ENCODE peak calls at places on chromosomes 13 and 19, in nine cellular contexts. One of them, this sample, is unnamed.
A peak's percentile ranks its signal among the peaks of the same experiment; 100 is the strongest.

GRCh38 chr19:48844472-48844871 is 8.2 kb upstream of the HSD17B14 start:
- DNase-seq in caudate nucleus: no peak
- DNase-seq in right cardiac atrium: no peak
- DNase-seq in coronary artery: no peak
- DNase-seq in kidney: no peak
- DNase-seq in cardiac muscle cell: peak; percentile 43
- DNase-seq in RWPE1: peak; percentile 50
- DNase-seq in substantia nigra: no peak
- DNase-seq in uterus: no peak
- DNase-seq in this sample: no peak

GRCh38 chr13:113853518-113854237 is 10.2 kb downstream of the GAS6 start:
- DNase-seq in caudate nucleus: no peak
- DNase-seq in right cardiac atrium: peak; percentile 63
- DNase-seq in coronary artery: peak; percentile 71
- DNase-seq in kidney: peak; percentile 75
- DNase-seq in cardiac muscle cell: peak; percentile 35
- DNase-seq in RWPE1: no peak
- DNase-seq in substantia nigra: no peak
- DNase-seq in uterus: peak; percentile 23
- DNase-seq in this sample: no peak

GRCh38 chr13:113820813-113821651 is 42.8 kb downstream of the GAS6 start:
- DNase-seq in caudate nucleus: no peak
- DNase-seq in right cardiac atrium: peak; percentile 89
- DNase-seq in coronary artery: peak; percentile 89
- DNase-seq in kidney: no peak
- DNase-seq in cardiac muscle cell: peak; percentile 94
- DNase-seq in RWPE1: peak; percentile 87
- DNase-seq in substantia nigra: peak; percentile 31
- DNase-seq in uterus: peak; percentile 87
- DNase-seq in this sample: peak; percentile 87

GRCh38 chr13:59665736-59666135 is 498.0 kb downstream of the DIAPH3 start:
- DNase-seq in caudate nucleus: no peak
- DNase-seq in right cardiac atrium: no peak
- DNase-seq in coronary artery: no peak
- DNase-seq in kidney: no peak
- DNase-seq in cardiac muscle cell: peak; percentile 69
- DNase-seq in RWPE1: no peak
- DNase-seq in substantia nigra: no peak
- DNase-seq in uterus: no peak
- DNase-seq in this sample: no peak

GRCh38 chr13:40666058-40666904 is at the start of gene FOXO1:
- DNase-seq in caudate nucleus: peak; percentile 37
- DNase-seq in right cardiac atrium: peak; percentile 97
- DNase-seq in coronary artery: peak; percentile 89
- DNase-seq in kidney: peak; percentile 96
- DNase-seq in cardiac muscle cell: peak; percentile 94
- DNase-seq in RWPE1: peak; percentile 99
- DNase-seq in substantia nigra: peak; percentile 82
- DNase-seq in uterus: peak; percentile 94
- DNase-seq in this sample: peak; percentile 81

GRCh38 chr19:17893766-17894165 is 22.0 kb downstream of the SLC5A5 start:
- DNase-seq in caudate nucleus: no peak
- DNase-seq in right cardiac atrium: no peak
- DNase-seq in coronary artery: no peak
- DNase-seq in kidney: no peak
- DNase-seq in cardiac muscle cell: no peak
- DNase-seq in RWPE1: no peak
- DNase-seq in substantia nigra: no peak
- DNase-seq in uterus: no peak
- DNase-seq in this sample: no peak

GRCh38 chr19:4744451-4745170 is 21.0 kb upstream of the DPP9 start:
- DNase-seq in caudate nucleus: no peak
- DNase-seq in right cardiac atrium: peak; percentile 53
- DNase-seq in coronary artery: no peak
- DNase-seq in kidney: no peak
- DNase-seq in cardiac muscle cell: peak; percentile 97
- DNase-seq in RWPE1: peak; percentile 74
- DNase-seq in substantia nigra: no peak
- DNase-seq in uterus: peak; percentile 79
- DNase-seq in this sample: no peak

GRCh38 chr13:98869408-98870090 is 108.3 kb downstream of the DOCK9 start:
- DNase-seq in caudate nucleus: no peak
- DNase-seq in right cardiac atrium: peak; percentile 59
- DNase-seq in coronary artery: no peak
- DNase-seq in kidney: no peak
- DNase-seq in cardiac muscle cell: peak; percentile 27
- DNase-seq in RWPE1: no peak
- DNase-seq in substantia nigra: no peak
- DNase-seq in uterus: no peak
- DNase-seq in this sample: no peak

GRCh38 chr19:24069907-24070657 is 16.9 kb upstream of the ZNF254 start:
- DNase-seq in caudate nucleus: no peak
- DNase-seq in right cardiac atrium: no peak
- DNase-seq in coronary artery: no peak
- DNase-seq in kidney: no peak
- DNase-seq in cardiac muscle cell: no peak
- DNase-seq in RWPE1: no peak
- DNase-seq in substantia nigra: no peak
- DNase-seq in uterus: no peak
- DNase-seq in this sample: no peak

GRCh38 chr13:113172419-113172926 is 14.0 kb downstream of the PROZ start:
- DNase-seq in caudate nucleus: no peak
- DNase-seq in right cardiac atrium: no peak
- DNase-seq in coronary artery: no peak
- DNase-seq in kidney: no peak
- DNase-seq in cardiac muscle cell: no peak
- DNase-seq in RWPE1: no peak
- DNase-seq in substantia nigra: no peak
- DNase-seq in uterus: no peak
- DNase-seq in this sample: no peak

GRCh38 chr19:38264486-38265212 is at the start of gene SPINT2:
- DNase-seq in caudate nucleus: no peak
- DNase-seq in right cardiac atrium: peak; percentile 73
- DNase-seq in coronary artery: no peak
- DNase-seq in kidney: no peak
- DNase-seq in cardiac muscle cell: no peak
- DNase-seq in RWPE1: peak; percentile 34
- DNase-seq in substantia nigra: no peak
- DNase-seq in uterus: no peak
- DNase-seq in this sample: peak; percentile 50

GRCh38 chr19:41746593-41747227 is 8.6 kb upstream of the CEACAM6 start:
- DNase-seq in caudate nucleus: no peak
- DNase-seq in right cardiac atrium: no peak
- DNase-seq in coronary artery: no peak
- DNase-seq in kidney: no peak
- DNase-seq in cardiac muscle cell: peak; percentile 67
- DNase-seq in RWPE1: peak; percentile 57
- DNase-seq in substantia nigra: no peak
- DNase-seq in uterus: no peak
- DNase-seq in this sample: no peak

GRCh38 chr19:16397791-16398529 is 73.3 kb downstream of the KLF2 start:
- DNase-seq in caudate nucleus: no peak
- DNase-seq in right cardiac atrium: no peak
- DNase-seq in coronary artery: no peak
- DNase-seq in kidney: peak; percentile 49
- DNase-seq in cardiac muscle cell: no peak
- DNase-seq in RWPE1: no peak
- DNase-seq in substantia nigra: no peak
- DNase-seq in uterus: no peak
- DNase-seq in this sample: no peak

GRCh38 chr13:51494151-51494550 is 41.3 kb upstream of the INTS6 start:
- DNase-seq in caudate nucleus: no peak
- DNase-seq in right cardiac atrium: no peak
- DNase-seq in coronary artery: no peak
- DNase-seq in kidney: no peak
- DNase-seq in cardiac muscle cell: peak; percentile 25
- DNase-seq in RWPE1: no peak
- DNase-seq in substantia nigra: no peak
- DNase-seq in uterus: no peak
- DNase-seq in this sample: no peak
- H3K27ac ChIP-seq in caudate nucleus: no peak overlapping the region
- H3K27ac ChIP-seq in right cardiac atrium: no peak overlapping the region
- H3K27ac ChIP-seq in coronary artery: no peak overlapping the region
- H3K27ac ChIP-seq in kidney: no peak overlapping the region
- H3K27ac ChIP-seq in cardiac muscle cell: no peak overlapping the region
- H3K27ac ChIP-seq in RWPE1: no peak overlapping the region
- H3K27ac ChIP-seq in substantia nigra: no peak overlapping the region
- H3K27ac ChIP-seq in uterus: no peak overlapping the region
- H3K27ac ChIP-seq in this sample: no peak overlapping the region

GRCh38 chr19:13079542-13079986 is 23.1 kb downstream of the LYL1 start:
- DNase-seq in caudate nucleus: no peak
- DNase-seq in right cardiac atrium: peak; percentile 88
- DNase-seq in coronary artery: no peak
- DNase-seq in kidney: no peak
- DNase-seq in cardiac muscle cell: peak; percentile 61
- DNase-seq in RWPE1: no peak
- DNase-seq in substantia nigra: no peak
- DNase-seq in uterus: peak; percentile 83
- DNase-seq in this sample: no peak
- H3K27ac ChIP-seq in caudate nucleus: peak overlapping the region; percentile 91
- H3K27ac ChIP-seq in right cardiac atrium: peak overlapping the region; percentile 65
- H3K27ac ChIP-seq in coronary artery: peak overlapping the region; percentile 78
- H3K27ac ChIP-seq in kidney: no peak overlapping the region
- H3K27ac ChIP-seq in cardiac muscle cell: no peak overlapping the region
- H3K27ac ChIP-seq in RWPE1: peak overlapping the region; percentile 69
- H3K27ac ChIP-seq in substantia nigra: peak overlapping the region; percentile 94
- H3K27ac ChIP-seq in uterus: peak overlapping the region; percentile 93
- H3K27ac ChIP-seq in this sample: peak overlapping the region; percentile 100

GRCh38 chr13:67145950-67146349 is 84.2 kb downstream of the PCDH9 start:
- DNase-seq in caudate nucleus: no peak
- DNase-seq in right cardiac atrium: no peak
- DNase-seq in coronary artery: no peak
- DNase-seq in kidney: no peak
- DNase-seq in cardiac muscle cell: no peak
- DNase-seq in RWPE1: no peak
- DNase-seq in substantia nigra: no peak
- DNase-seq in uterus: no peak
- DNase-seq in this sample: no peak
- H3K27ac ChIP-seq in caudate nucleus: no peak overlapping the region
- H3K27ac ChIP-seq in right cardiac atrium: no peak overlapping the region
- H3K27ac ChIP-seq in coronary artery: no peak overlapping the region
- H3K27ac ChIP-seq in kidney: no peak overlapping the region
- H3K27ac ChIP-seq in cardiac muscle cell: no peak overlapping the region
- H3K27ac ChIP-seq in RWPE1: no peak overlapping the region
- H3K27ac ChIP-seq in substantia nigra: no peak overlapping the region
- H3K27ac ChIP-seq in uterus: no peak overlapping the region
- H3K27ac ChIP-seq in this sample: peak overlapping the region; percentile 66

GRCh38 chr13:66888698-66889097 is 341.4 kb downstream of the PCDH9 start:
- DNase-seq in caudate nucleus: no peak
- DNase-seq in right cardiac atrium: no peak
- DNase-seq in coronary artery: no peak
- DNase-seq in kidney: no peak
- DNase-seq in cardiac muscle cell: no peak
- DNase-seq in RWPE1: no peak
- DNase-seq in substantia nigra: no peak
- DNase-seq in uterus: no peak
- DNase-seq in this sample: no peak

GRCh38 chr13:66887088-66887487 is 343.0 kb downstream of the PCDH9 start:
- DNase-seq in caudate nucleus: no peak
- DNase-seq in right cardiac atrium: no peak
- DNase-seq in coronary artery: no peak
- DNase-seq in kidney: no peak
- DNase-seq in cardiac muscle cell: peak; percentile 65
- DNase-seq in RWPE1: no peak
- DNase-seq in substantia nigra: no peak
- DNase-seq in uterus: no peak
- DNase-seq in this sample: no peak

GRCh38 chr13:66886248-66886647 is 343.9 kb downstream of the PCDH9 start:
- DNase-seq in caudate nucleus: no peak
- DNase-seq in right cardiac atrium: no peak
- DNase-seq in coronary artery: no peak
- DNase-seq in kidney: no peak
- DNase-seq in cardiac muscle cell: no peak
- DNase-seq in RWPE1: no peak
- DNase-seq in substantia nigra: no peak
- DNase-seq in uterus: no peak
- DNase-seq in this sample: no peak
- H3K27ac ChIP-seq in caudate nucleus: peak overlapping the region; percentile 72
- H3K27ac ChIP-seq in right cardiac atrium: no peak overlapping the region
- H3K27ac ChIP-seq in coronary artery: no peak overlapping the region
- H3K27ac ChIP-seq in kidney: peak overlapping the region; percentile 6
- H3K27ac ChIP-seq in cardiac muscle cell: no peak overlapping the region
- H3K27ac ChIP-seq in RWPE1: no peak overlapping the region
- H3K27ac ChIP-seq in substantia nigra: peak overlapping the region; percentile 86
- H3K27ac ChIP-seq in uterus: no peak overlapping the region
- H3K27ac ChIP-seq in this sample: peak overlapping the region; percentile 81

DNA sequence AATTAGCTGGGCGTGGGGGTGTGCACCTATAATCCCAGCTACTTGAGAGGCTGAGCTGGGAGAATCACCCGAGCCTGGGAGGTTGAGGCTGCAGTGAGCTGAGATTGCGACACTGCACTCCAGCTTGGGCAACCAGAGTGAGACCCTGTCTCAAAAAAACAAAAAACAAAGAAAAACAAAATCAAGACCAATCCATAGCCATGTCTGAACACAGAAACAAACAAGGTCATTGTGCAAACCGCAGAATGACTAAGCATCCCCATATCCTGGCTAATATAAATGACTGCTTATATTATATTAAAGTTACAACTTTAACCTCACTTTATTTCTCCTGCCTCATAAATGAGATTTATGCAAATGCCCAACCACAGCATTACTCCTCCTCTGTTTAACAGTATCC is 2.3 kb upstream of the LYPD3 start:
- DNase-seq in caudate nucleus: no peak
- DNase-seq in right cardiac atrium: no peak
- DNase-seq in coronary artery: no peak
- DNase-seq in kidney: no peak
- DNase-seq in cardiac muscle cell: peak; percentile 50
- DNase-seq in RWPE1: peak; percentile 36
- DNase-seq in substantia nigra: no peak
- DNase-seq in uterus: no peak
- DNase-seq in this sample: no peak
- H3K27ac ChIP-seq in caudate nucleus: no peak overlapping the region
- H3K27ac ChIP-seq in right cardiac atrium: no peak overlapping the region
- H3K27ac ChIP-seq in coronary artery: no peak overlapping the region
- H3K27ac ChIP-seq in kidney: no peak overlapping the region
- H3K27ac ChIP-seq in cardiac muscle cell: no peak overlapping the region
- H3K27ac ChIP-seq in RWPE1: peak overlapping the region; percentile 79
- H3K27ac ChIP-seq in substantia nigra: no peak overlapping the region
- H3K27ac ChIP-seq in uterus: no peak overlapping the region
- H3K27ac ChIP-seq in this sample: peak overlapping the region; percentile 44

GRCh38 chr19:46181386-46181774 is 33.3 kb downstream of the IGFL2 start:
- DNase-seq in caudate nucleus: no peak
- DNase-seq in right cardiac atrium: no peak
- DNase-seq in coronary artery: no peak
- DNase-seq in kidney: no peak
- DNase-seq in cardiac muscle cell: peak; percentile 41
- DNase-seq in RWPE1: peak; percentile 27
- DNase-seq in substantia nigra: no peak
- DNase-seq in uterus: no peak
- DNase-seq in this sample: no peak
- H3K27ac ChIP-seq in caudate nucleus: no peak overlapping the region
- H3K27ac ChIP-seq in right cardiac atrium: no peak overlapping the region
- H3K27ac ChIP-seq in coronary artery: no peak overlapping the region
- H3K27ac ChIP-seq in kidney: no peak overlapping the region
- H3K27ac ChIP-seq in cardiac muscle cell: no peak overlapping the region
- H3K27ac ChIP-seq in RWPE1: peak overlapping the region; percentile 86
- H3K27ac ChIP-seq in substantia nigra: no peak overlapping the region
- H3K27ac ChIP-seq in uterus: no peak overlapping the region
- H3K27ac ChIP-seq in this sample: no peak overlapping the region

GRCh38 chr13:48403151-48403631 is 9.7 kb downstream of the LPAR6 start:
- DNase-seq in caudate nucleus: no peak
- DNase-seq in right cardiac atrium: no peak
- DNase-seq in coronary artery: no peak
- DNase-seq in kidney: no peak
- DNase-seq in cardiac muscle cell: peak; percentile 67
- DNase-seq in RWPE1: no peak
- DNase-seq in substantia nigra: no peak
- DNase-seq in uterus: no peak
- DNase-seq in this sample: no peak
- H3K27ac ChIP-seq in caudate nucleus: peak overlapping the region; percentile 21
- H3K27ac ChIP-seq in right cardiac atrium: peak overlapping the region; percentile 62
- H3K27ac ChIP-seq in coronary artery: peak overlapping the region; percentile 77
- H3K27ac ChIP-seq in kidney: no peak overlapping the region
- H3K27ac ChIP-seq in cardiac muscle cell: no peak overlapping the region
- H3K27ac ChIP-seq in RWPE1: peak overlapping the region; percentile 58
- H3K27ac ChIP-seq in substantia nigra: no peak overlapping the region
- H3K27ac ChIP-seq in uterus: peak overlapping the region; percentile 94
- H3K27ac ChIP-seq in this sample: no peak overlapping the region

This sample was measured in dorsolateral prefrontal cortex.